ENCODE peak calls at places on chromosomes 2 and 18, in seven cellular contexts. S, L, Z, M, K, Q and B are unnamed samples.

GRCh38 chr2:225282858-225283693 is 116.4 kb upstream of the NYAP2 start:
- DNase-seq in Q (peak; percentile 66), S (no peak), L (no peak), M (peak; percentile 27), Z (peak; percentile 73), K (peak; percentile 21), B (no peak)

GRCh38 chr2:8761529-8762164 is 75.8 kb downstream of the KIDINS220 start:
- DNase-seq in Q (peak; percentile 74), M (peak; percentile 25), S (no peak), K (peak; percentile 3), Z (peak; percentile 39), L (no peak), B (no peak)

GRCh38 chr2:180520206-180520605 is 460.2 kb upstream of the UBE2E3 start:
- DNase-seq in L (no peak), Q (peak; percentile 54), S (no peak), K (no peak), Z (peak; percentile 14), M (no peak), B (no peak)

GRCh38 chr18:62388855-62389760 is 64.0 kb downstream of the TNFRSF11A start:
- DNase-seq in Q (no peak), K (no peak), Z (peak; percentile 27), M (no peak), L (no peak), S (no peak), B (no peak)

GRCh38 chr2:20622731-20623130 is 28.2 kb downstream of the HS1BP3 start:
- DNase-seq in S (no peak), L (no peak), Z (no peak), K (no peak), Q (no peak), M (no peak), B (no peak)

GRCh38 chr2:29579495-29580178 is 341.7 kb downstream of the ALK start:
- DNase-seq in M (no peak), S (no peak), Q (no peak), K (no peak), Z (no peak), L (no peak), B (no peak)

GRCh38 chr2:205860146-205860545 is 177.8 kb downstream of the NRP2 start:
- DNase-seq in L (no peak), Q (no peak), K (no peak), Z (no peak), M (no peak), S (no peak), B (no peak)

GRCh38 chr2:232876071-232876977 is 6.3 kb downstream of the SNORC start:
- DNase-seq in S (no peak), Q (no peak), L (peak; percentile 67), M (no peak), K (peak; percentile 42), Z (no peak), B (no peak)

GRCh38 chr2:37459095-37459981 is 114.9 kb downstream of the QPCT start:
- DNase-seq in L (no peak), K (no peak), S (no peak), Z (peak; percentile 81), Q (peak; percentile 89), M (peak; percentile 46), B (no peak)

GRCh38 chr2:185894223-185894622 is 155.6 kb downstream of the FSIP2 start:
- DNase-seq in Z (no peak), Q (peak; percentile 0), M (no peak), K (no peak), S (no peak), L (no peak), B (no peak)

GRCh38 chr2:104915107-104915793 is 61.3 kb downstream of the POU3F3 start:
- DNase-seq in L (no peak), S (no peak), Q (no peak), M (no peak), Z (no peak), K (no peak), B (no peak)

GRCh38 chr18:5943514-5943913 is 48.2 kb upstream of the TMEM200C start:
- DNase-seq in L (peak; percentile 35), K (no peak), M (no peak), Z (no peak), Q (peak; percentile 29), S (no peak), B (no peak)

GRCh38 chr2:231200805-231201474 is 2.5 kb downstream of the ARMC9 start:
- DNase-seq in L (no peak), Q (peak; percentile 53), K (no peak), M (no peak), Z (peak; percentile 89), S (no peak), B (no peak)

GRCh38 chr2:179377296-179377695 is 112.7 kb upstream of the SESTD1 start:
- DNase-seq in S (no peak), L (no peak), M (no peak), Q (peak; percentile 21), Z (peak; percentile 30), K (no peak), B (no peak)

GRCh38 chr2:138084206-138084605 is 119.9 kb downstream of the HNMT start:
- DNase-seq in M (no peak), L (no peak), Q (peak; percentile 22), K (no peak), S (no peak), Z (no peak), B (no peak)

GRCh38 chr2:143607446-143608110 is 478.4 kb downstream of the ARHGAP15 start:
- DNase-seq in Q (peak; percentile 11), K (no peak), M (no peak), Z (peak; percentile 9), L (no peak), S (no peak), B (no peak)

GRCh38 chr2:127182626-127183458 is 37.3 kb downstream of the CYP27C1 start:
- DNase-seq in K (no peak), L (no peak), M (no peak), Q (no peak), Z (no peak), S (no peak), B (no peak)

GRCh38 chr18:38534073-38534472 is 968.5 kb upstream of the CELF4 start:
- DNase-seq in M (no peak), Q (no peak), K (no peak), L (no peak), Z (no peak), S (no peak), B (no peak)